ENCODE peak calls at places on chromosomes 1 and 21, in four cellular contexts. E is stimulated activated CD4-positive, alpha-beta T cell treated with anti-CD3 and anti-CD28 coated beads, Interleukin-2, amount 100 ng/mL, for 48 hours; N is AG08395; C is stimulated activated CD8-positive, alpha-beta memory T cell treated with anti-CD3 and anti-CD28 coated beads, Interleukin-2, amount 100 ng/mL, for 1 hour. S is an unnamed sample.

GRCh38 chr21:36542312-36543101 is 62.6 kb upstream of the CLDN14 start:
- DNase-seq in E (no peak), N (no peak), C (no peak), S (no peak)

GRCh38 chr1:193634470-193634869 is 448.1 kb upstream of the B3GALT2 start:
- DNase-seq in E (no peak), N (no peak), C (no peak), S (no peak)

GRCh38 chr1:3564921-3565831 is 46.1 kb downstream of the MEGF6 start:
- DNase-seq in E (peak), N (peak), C (no peak), S (no peak)

GRCh38 chr21:20971296-20971921 is 26.8 kb upstream of the NCAM2 start:
- DNase-seq in E (peak), N (peak), C (no peak), S (no peak)

GRCh38 chr21:38297193-38297592 is 40.4 kb downstream of the KCNJ15 start:
- DNase-seq in E (no peak), N (peak), C (no peak), S (no peak)

GRCh38 chr1:21673277-21673780 is 4.2 kb upstream of the RAP1GAP start:
- DNase-seq in E (no peak), N (peak), C (no peak), S (peak)

GRCh38 chr1:44537538-44537937 is 132.5 kb downstream of the RNF220 start:
- DNase-seq in E (no peak), N (no peak), C (no peak), S (no peak)

GRCh38 chr1:186531561-186532165 is 70.7 kb upstream of the PDC start:
- DNase-seq in E (no peak), N (peak), C (no peak), S (no peak)